ENCODE peak calls at places on chromosomes 1 and 21, in seven cellular contexts. One of them, this sample, is unnamed.

GRCh38 chr1:209205039-209205438 is 378.5 kb upstream of the CAMK1G start:
- DNase-seq in upper lobe of right lung: no peak
- DNase-seq in A549: no peak
- DNase-seq in nephron progenitor cell: no peak
- DNase-seq in retinal pigment epithelial cell: no peak
- DNase-seq in neural progenitor cell: no peak
- DNase-seq in lower lobe of right lung: no peak
- DNase-seq in this sample: no peak

GRCh38 chr1:53732409-53732808 is 6.6 kb downstream of the GLIS1 start:
- DNase-seq in neural progenitor cell: no peak
- DNase-seq in nephron progenitor cell: no peak
- DNase-seq in A549: no peak
- DNase-seq in upper lobe of right lung: no peak
- DNase-seq in retinal pigment epithelial cell: no peak
- DNase-seq in lower lobe of right lung: no peak
- DNase-seq in this sample: no peak

GRCh38 chr1:24289937-24290595 is 29.1 kb upstream of the GRHL3 start:
- DNase-seq in neural progenitor cell: no peak
- DNase-seq in retinal pigment epithelial cell: peak; percentile 88
- DNase-seq in lower lobe of right lung: peak; percentile 87
- DNase-seq in upper lobe of right lung: peak; percentile 92
- DNase-seq in nephron progenitor cell: no peak
- DNase-seq in A549: peak; percentile 88
- DNase-seq in this sample: no peak

GRCh38 chr1:220497220-220497756 is 30.6 kb upstream of the MARK1 start:
- DNase-seq in nephron progenitor cell: no peak
- DNase-seq in retinal pigment epithelial cell: no peak
- DNase-seq in upper lobe of right lung: no peak
- DNase-seq in A549: no peak
- DNase-seq in lower lobe of right lung: no peak
- DNase-seq in neural progenitor cell: no peak
- DNase-seq in this sample: no peak

GRCh38 chr1:19337289-19337688 is 25.2 kb downstream of the SLC66A1 start:
- DNase-seq in upper lobe of right lung: no peak
- DNase-seq in neural progenitor cell: no peak
- DNase-seq in lower lobe of right lung: no peak
- DNase-seq in nephron progenitor cell: no peak
- DNase-seq in A549: no peak
- DNase-seq in retinal pigment epithelial cell: no peak
- DNase-seq in this sample: no peak

GRCh38 chr21:44892536-44893277 is 19.2 kb upstream of the PTTG1IP start:
- DNase-seq in neural progenitor cell: peak; percentile 77
- DNase-seq in lower lobe of right lung: peak; percentile 81
- DNase-seq in retinal pigment epithelial cell: no peak
- DNase-seq in upper lobe of right lung: peak; percentile 86
- DNase-seq in nephron progenitor cell: peak; percentile 78
- DNase-seq in A549: no peak
- DNase-seq in this sample: peak; percentile 80

GRCh38 chr1:215595231-215595630 is 28.1 kb downstream of the KCTD3 start:
- DNase-seq in neural progenitor cell: no peak
- DNase-seq in upper lobe of right lung: no peak
- DNase-seq in lower lobe of right lung: no peak
- DNase-seq in retinal pigment epithelial cell: no peak
- DNase-seq in A549: no peak
- DNase-seq in nephron progenitor cell: no peak
- DNase-seq in this sample: no peak

GRCh38 chr21:44765231-44766013 is 36.2 kb downstream of the UBE2G2 start:
- DNase-seq in lower lobe of right lung: no peak
- DNase-seq in retinal pigment epithelial cell: no peak
- DNase-seq in nephron progenitor cell: no peak
- DNase-seq in upper lobe of right lung: peak; percentile 57
- DNase-seq in neural progenitor cell: no peak
- DNase-seq in A549: no peak
- DNase-seq in this sample: peak; percentile 42

GRCh38 chr1:46173361-46173856 is 1.5 kb upstream of the TSPAN1 start:
- DNase-seq in A549: no peak
- DNase-seq in retinal pigment epithelial cell: no peak
- DNase-seq in lower lobe of right lung: no peak
- DNase-seq in upper lobe of right lung: no peak
- DNase-seq in neural progenitor cell: no peak
- DNase-seq in nephron progenitor cell: no peak
- DNase-seq in this sample: peak; percentile 25

GRCh38 chr1:116286541-116286971 is 86.5 kb upstream of the ATP1A1 start:
- DNase-seq in nephron progenitor cell: no peak
- DNase-seq in A549: no peak
- DNase-seq in neural progenitor cell: no peak
- DNase-seq in upper lobe of right lung: no peak
- DNase-seq in lower lobe of right lung: no peak
- DNase-seq in retinal pigment epithelial cell: no peak
- DNase-seq in this sample: peak; percentile 23

GRCh38 chr1:8202182-8202905 is 115.6 kb upstream of the SLC45A1 start:
- DNase-seq in lower lobe of right lung: peak; percentile 64
- DNase-seq in A549: peak; percentile 90
- DNase-seq in nephron progenitor cell: peak; percentile 23
- DNase-seq in retinal pigment epithelial cell: peak; percentile 90
- DNase-seq in upper lobe of right lung: peak; percentile 73
- DNase-seq in neural progenitor cell: peak; percentile 47
- DNase-seq in this sample: no peak

GRCh38 chr1:9061252-9061948 is 8.0 kb downstream of the SLC2A5 start:
- DNase-seq in nephron progenitor cell: no peak
- DNase-seq in A549: no peak
- DNase-seq in lower lobe of right lung: peak; percentile 58
- DNase-seq in neural progenitor cell: no peak
- DNase-seq in retinal pigment epithelial cell: no peak
- DNase-seq in upper lobe of right lung: peak; percentile 56
- DNase-seq in this sample: no peak

GRCh38 chr1:39620659-39621165 is 18.7 kb downstream of the HEYL start:
- DNase-seq in lower lobe of right lung: no peak
- DNase-seq in A549: no peak
- DNase-seq in retinal pigment epithelial cell: no peak
- DNase-seq in upper lobe of right lung: no peak
- DNase-seq in nephron progenitor cell: no peak
- DNase-seq in neural progenitor cell: no peak
- DNase-seq in this sample: no peak

GRCh38 chr1:51699376-51699775 is 82.5 kb downstream of the OSBPL9 start:
- DNase-seq in upper lobe of right lung: no peak
- DNase-seq in nephron progenitor cell: no peak
- DNase-seq in A549: no peak
- DNase-seq in lower lobe of right lung: no peak
- DNase-seq in retinal pigment epithelial cell: no peak
- DNase-seq in neural progenitor cell: no peak
- DNase-seq in this sample: no peak

GRCh38 chr1:151720190-151720953 is 950 bp upstream of the RIIAD1 start:
- DNase-seq in A549: no peak
- DNase-seq in upper lobe of right lung: no peak
- DNase-seq in nephron progenitor cell: no peak
- DNase-seq in lower lobe of right lung: no peak
- DNase-seq in neural progenitor cell: no peak
- DNase-seq in retinal pigment epithelial cell: no peak
- DNase-seq in this sample: peak; percentile 74

GRCh38 chr1:125085720-125086591 is 3901.2 kb downstream of the SRGAP2C start:
- DNase-seq in retinal pigment epithelial cell: no peak
- DNase-seq in lower lobe of right lung: no peak
- DNase-seq in upper lobe of right lung: no peak
- DNase-seq in neural progenitor cell: no peak
- DNase-seq in A549: no peak
- DNase-seq in nephron progenitor cell: no peak
- DNase-seq in this sample: no peak

GRCh38 chr1:179169616-179170467 is 59.6 kb downstream of the ABL2 start:
- DNase-seq in A549: peak; percentile 10
- DNase-seq in lower lobe of right lung: no peak
- DNase-seq in nephron progenitor cell: no peak
- DNase-seq in retinal pigment epithelial cell: peak; percentile 84
- DNase-seq in upper lobe of right lung: no peak
- DNase-seq in neural progenitor cell: no peak
- DNase-seq in this sample: no peak

GRCh38 chr1:106968644-106969043 is 87.8 kb upstream of the PRMT6 start:
- DNase-seq in upper lobe of right lung: no peak
- DNase-seq in retinal pigment epithelial cell: no peak
- DNase-seq in A549: no peak
- DNase-seq in nephron progenitor cell: no peak
- DNase-seq in neural progenitor cell: no peak
- DNase-seq in lower lobe of right lung: no peak
- DNase-seq in this sample: no peak

GRCh38 chr1:244239261-244239770 is 188.2 kb downstream of the ZBTB18 start:
- DNase-seq in A549: no peak
- DNase-seq in retinal pigment epithelial cell: no peak
- DNase-seq in neural progenitor cell: no peak
- DNase-seq in upper lobe of right lung: no peak
- DNase-seq in nephron progenitor cell: no peak
- DNase-seq in lower lobe of right lung: no peak
- DNase-seq in this sample: peak; percentile 56

GRCh38 chr1:179816196-179816960 is 61.2 kb downstream of the TOR1AIP2 start:
- DNase-seq in nephron progenitor cell: no peak
- DNase-seq in neural progenitor cell: no peak
- DNase-seq in upper lobe of right lung: no peak
- DNase-seq in A549: no peak
- DNase-seq in retinal pigment epithelial cell: no peak
- DNase-seq in lower lobe of right lung: no peak
- DNase-seq in this sample: no peak

GRCh38 chr1:241531195-241532172 is 694 bp upstream of the KMO start:
- DNase-seq in retinal pigment epithelial cell: peak; percentile 39
- DNase-seq in lower lobe of right lung: no peak
- DNase-seq in upper lobe of right lung: no peak
- DNase-seq in nephron progenitor cell: peak; percentile 6
- DNase-seq in neural progenitor cell: peak; percentile 54
- DNase-seq in A549: peak; percentile 77
- DNase-seq in this sample: peak; percentile 76

DNA sequence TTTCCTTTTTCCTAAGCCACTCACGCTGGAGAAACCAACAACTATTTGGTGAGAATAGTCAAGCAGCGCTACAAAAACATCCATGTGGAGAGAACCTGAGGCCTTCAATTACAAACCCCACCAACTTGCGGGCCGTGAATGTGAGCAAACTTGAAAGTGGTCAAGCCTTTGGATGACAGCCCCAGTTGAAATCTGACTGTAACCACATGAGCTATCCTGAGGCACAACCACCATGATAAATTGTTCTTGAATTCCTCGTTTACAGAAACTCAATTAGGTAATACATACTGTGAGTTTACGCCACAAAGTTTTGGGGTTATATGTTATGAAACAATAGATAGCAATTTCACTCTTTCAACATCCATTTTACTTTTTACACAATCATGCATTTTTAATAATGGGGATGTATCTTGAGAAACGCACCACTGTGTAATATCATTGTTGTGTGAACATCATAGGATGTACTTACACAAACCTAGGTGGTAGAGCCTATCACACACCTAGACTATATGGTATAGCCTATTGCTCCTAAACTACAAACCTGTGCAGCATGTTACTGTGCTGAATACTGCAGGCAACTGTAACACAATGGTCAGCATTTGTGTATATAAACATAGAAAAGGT is 35.4 kb downstream of the OR2C3 start:
- DNase-seq in A549: no peak
- DNase-seq in neural progenitor cell: no peak
- DNase-seq in nephron progenitor cell: no peak
- DNase-seq in upper lobe of right lung: no peak
- DNase-seq in lower lobe of right lung: no peak
- DNase-seq in retinal pigment epithelial cell: no peak
- DNase-seq in this sample: no peak
- TF ChIP-seq CTCF in A549: no peak
- TF ChIP-seq CTCF in neural progenitor cell: no peak
- TF ChIP-seq CTCF in nephron progenitor cell: no peak
- TF ChIP-seq CTCF in upper lobe of right lung: no peak
- TF ChIP-seq CTCF in lower lobe of right lung: no peak
- TF ChIP-seq CTCF in retinal pigment epithelial cell: no peak
- TF ChIP-seq CTCF in this sample: no peak

DNA sequence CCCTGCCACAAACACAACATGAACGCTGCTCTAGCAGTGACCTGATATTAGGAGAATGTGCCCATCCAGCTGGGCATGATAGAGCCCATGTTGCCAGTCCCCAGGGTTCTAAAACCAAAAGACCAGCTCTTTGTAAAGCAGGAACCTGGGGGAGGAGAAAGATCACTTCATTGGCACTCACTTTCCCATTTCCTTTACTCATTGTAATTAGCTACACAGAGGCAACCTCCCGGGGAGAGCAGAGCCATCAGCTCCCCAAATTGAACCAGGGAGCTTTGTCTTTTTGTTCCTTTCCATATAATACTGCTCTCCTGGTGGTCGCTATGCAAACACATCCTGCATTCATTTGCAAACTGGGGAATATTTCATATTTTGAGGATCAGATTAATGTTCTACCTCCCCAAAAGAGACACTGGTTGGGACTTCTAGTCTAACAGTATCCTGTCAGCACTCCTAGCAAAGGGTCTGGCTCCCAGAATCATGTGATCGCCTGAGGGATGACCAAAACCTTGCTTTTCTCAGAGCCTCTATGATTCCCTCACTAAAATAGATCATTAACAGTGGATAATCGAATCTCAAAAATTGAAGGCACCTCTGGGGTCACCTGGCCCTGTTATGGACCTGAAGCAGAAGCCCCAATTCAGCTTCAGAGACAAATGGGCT is 76.7 kb upstream of the CD1D start:
- DNase-seq in retinal pigment epithelial cell: no peak
- DNase-seq in A549: no peak
- DNase-seq in upper lobe of right lung: no peak
- DNase-seq in nephron progenitor cell: no peak
- DNase-seq in neural progenitor cell: peak; percentile 69
- DNase-seq in lower lobe of right lung: no peak
- DNase-seq in this sample: no peak
- TF ChIP-seq CTCF in retinal pigment epithelial cell: no peak
- TF ChIP-seq CTCF in A549: no peak
- TF ChIP-seq CTCF in upper lobe of right lung: no peak
- TF ChIP-seq CTCF in nephron progenitor cell: no peak
- TF ChIP-seq CTCF in neural progenitor cell: no peak
- TF ChIP-seq CTCF in lower lobe of right lung: no peak
- TF ChIP-seq CTCF in this sample: no peak

GRCh38 chr1:188706742-188707141 is 1770.9 kb downstream of the BRINP3 start:
- DNase-seq in lower lobe of right lung: no peak
- DNase-seq in nephron progenitor cell: no peak
- DNase-seq in upper lobe of right lung: no peak
- DNase-seq in neural progenitor cell: no peak
- DNase-seq in A549: peak; percentile 89
- DNase-seq in retinal pigment epithelial cell: peak; percentile 10
- DNase-seq in this sample: no peak
- TF ChIP-seq CTCF in lower lobe of right lung: no peak
- TF ChIP-seq CTCF in nephron progenitor cell: no peak
- TF ChIP-seq CTCF in upper lobe of right lung: no peak
- TF ChIP-seq CTCF in neural progenitor cell: no peak
- TF ChIP-seq CTCF in A549: peak; percentile 16
- TF ChIP-seq CTCF in retinal pigment epithelial cell: peak; percentile 10
- TF ChIP-seq CTCF in this sample: no peak

DNA sequence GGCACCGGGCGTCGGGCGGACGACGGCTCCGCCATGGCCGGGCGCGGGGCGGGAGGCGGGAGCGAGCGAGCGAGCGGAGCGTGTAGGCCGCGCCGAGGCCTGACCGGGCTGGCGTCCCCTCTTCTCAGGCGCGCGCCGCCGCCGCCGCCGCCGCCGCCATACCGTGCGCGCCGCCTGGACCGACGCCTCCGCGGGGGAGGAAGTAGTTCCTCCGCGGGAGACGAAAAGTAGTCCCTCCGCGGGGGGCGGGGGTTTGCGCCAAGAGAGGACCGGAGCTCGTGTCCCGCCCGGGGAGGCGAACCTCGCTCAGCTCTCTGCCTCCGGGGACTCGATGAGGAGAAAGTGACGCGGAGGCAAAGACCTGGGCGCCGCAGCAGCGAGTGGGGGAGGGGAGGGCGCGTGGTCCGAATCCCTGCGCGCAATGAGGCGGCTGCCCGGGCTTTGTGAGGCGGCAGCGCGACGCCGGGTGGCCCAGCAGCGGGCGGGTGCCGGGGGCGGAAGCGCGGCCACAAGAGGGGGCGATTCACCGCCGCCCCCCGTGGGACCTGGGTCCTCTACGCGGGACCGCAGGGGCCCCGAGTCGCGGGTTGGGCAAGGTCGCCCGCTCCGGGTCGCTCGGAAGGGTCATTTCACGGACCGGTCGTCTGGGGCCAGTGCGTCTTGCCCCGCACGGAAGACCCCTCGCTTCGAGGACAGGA is at the start of gene BRWD1:
- DNase-seq in A549: peak; percentile 90
- DNase-seq in retinal pigment epithelial cell: peak; percentile 46
- DNase-seq in lower lobe of right lung: peak; percentile 90
- DNase-seq in upper lobe of right lung: peak; percentile 92
- DNase-seq in neural progenitor cell: peak; percentile 92
- DNase-seq in nephron progenitor cell: peak; percentile 83
- DNase-seq in this sample: peak; percentile 94
- TF ChIP-seq CTCF in A549: peak; percentile 14
- TF ChIP-seq CTCF in retinal pigment epithelial cell: no peak
- TF ChIP-seq CTCF in lower lobe of right lung: peak; percentile 48
- TF ChIP-seq CTCF in upper lobe of right lung: peak; percentile 46
- TF ChIP-seq CTCF in neural progenitor cell: peak; percentile 39
- TF ChIP-seq CTCF in nephron progenitor cell: peak; percentile 15
- TF ChIP-seq CTCF in this sample: no peak

This sample was measured in GM12865.